ENCODE peak calls at places on chromosome 17, in eight cellular contexts. Q is SK-N-SH, H is uterus, V is left lung, W is ovary, A is K562, L is OCI-LY7, Y is cardiac muscle cell. P is an unnamed sample.

GRCh38 chr17:72514888-72515287 is 394.1 kb downstream of the SOX9 start:
- DNase-seq in Q (no peak), H (no peak), V (peak), W (peak), A (no peak), L (no peak), Y (no peak), P (no peak)

GRCh38 chr17:46264456-46265198 is 30.3 kb upstream of the LRRC37A start:
- DNase-seq in Q (peak), H (no peak), V (no peak), W (no peak), A (peak), L (no peak), Y (peak), P (no peak)

GRCh38 chr17:40153603-40154238 is 13.4 kb downstream of the CASC3 start:
- DNase-seq in Q (no peak), H (no peak), V (no peak), W (no peak), A (no peak), L (no peak), Y (no peak), P (no peak)

GRCh38 chr17:82613283-82614094 is 34.8 kb downstream of the WDR45B start:
- DNase-seq in Q (peak), H (no peak), V (no peak), W (no peak), A (no peak), L (no peak), Y (peak), P (no peak)

GRCh38 chr17:69430488-69430887 is 16.0 kb downstream of the MAP2K6 start:
- DNase-seq in Q (no peak), H (no peak), V (no peak), W (no peak), A (no peak), L (no peak), Y (peak), P (no peak)

GRCh38 chr17:33438136-33438535 is 145.0 kb upstream of the ASIC2 start:
- DNase-seq in Q (no peak), H (no peak), V (no peak), W (no peak), A (no peak), L (no peak), Y (no peak), P (no peak)

GRCh38 chr17:76562734-76563148 is 22.9 kb downstream of the PRCD start:
- DNase-seq in Q (peak), H (peak), V (no peak), W (peak), A (peak), L (no peak), Y (no peak), P (no peak)

GRCh38 chr17:75277664-75278071 is 6.6 kb upstream of the MIF4GD start:
- DNase-seq in Q (no peak), H (no peak), V (no peak), W (no peak), A (no peak), L (no peak), Y (no peak), P (no peak)

GRCh38 chr17:82320140-82320840 is 2.9 kb upstream of the CD7 start:
- DNase-seq in Q (peak), H (no peak), V (no peak), W (no peak), A (no peak), L (no peak), Y (no peak), P (peak)

GRCh38 chr17:75457047-75457654 is 716 bp downstream of the TMEM94 start:
- DNase-seq in Q (peak), H (peak), V (peak), W (peak), A (no peak), L (peak), Y (peak), P (peak)

GRCh38 chr17:33292981-33293867 is at the start of gene ASIC2:
- DNase-seq in Q (peak), H (no peak), V (no peak), W (no peak), A (peak), L (no peak), Y (peak), P (no peak)

GRCh38 chr17:681738-682137 is 32.9 kb downstream of the VPS53 start:
- DNase-seq in Q (no peak), H (no peak), V (no peak), W (no peak), A (no peak), L (no peak), Y (no peak), P (no peak)

GRCh38 chr17:83053021-83053778 is 26.2 kb upstream of the METRNL start:
- DNase-seq in Q (no peak), H (peak), V (peak), W (no peak), A (no peak), L (no peak), Y (no peak), P (peak)

GRCh38 chr17:44768505-44769142 is 9.8 kb downstream of the ADAM11 start:
- DNase-seq in Q (no peak), H (no peak), V (no peak), W (no peak), A (no peak), L (no peak), Y (no peak), P (no peak)

GRCh38 chr17:70268383-70268782 is 99.1 kb downstream of the KCNJ2 start:
- DNase-seq in Q (no peak), H (no peak), V (no peak), W (no peak), A (no peak), L (no peak), Y (no peak), P (no peak)

GRCh38 chr17:2101448-2102257 is 46.8 kb downstream of the HIC1 start:
- DNase-seq in Q (no peak), H (peak), V (peak), W (peak), A (no peak), L (no peak), Y (no peak), P (peak)

GRCh38 chr17:75364078-75364477 is 41.4 kb downstream of the GRB2 start:
- DNase-seq in Q (no peak), H (no peak), V (no peak), W (no peak), A (no peak), L (no peak), Y (no peak), P (no peak)

GRCh38 chr17:83200746-83201145 is 121.3 kb downstream of the METRNL start:
- DNase-seq in Q (no peak), H (no peak), V (peak), W (peak), A (no peak), L (no peak), Y (no peak), P (peak)

GRCh38 chr17:6710317-6710716 is 2.9 kb downstream of the SLC13A5 start:
- DNase-seq in Q (peak), H (no peak), V (no peak), W (no peak), A (no peak), L (no peak), Y (no peak), P (peak)

GRCh38 chr17:39929657-39930407 is 2.3 kb downstream of the LRRC3C start:
- DNase-seq in Q (no peak), H (no peak), V (no peak), W (no peak), A (no peak), L (no peak), Y (no peak), P (no peak)

GRCh38 chr17:29060475-29060874 is 17.5 kb downstream of the PIPOX start:
- DNase-seq in Q (no peak), H (no peak), V (no peak), W (no peak), A (no peak), L (no peak), Y (no peak), P (no peak)

DNA sequence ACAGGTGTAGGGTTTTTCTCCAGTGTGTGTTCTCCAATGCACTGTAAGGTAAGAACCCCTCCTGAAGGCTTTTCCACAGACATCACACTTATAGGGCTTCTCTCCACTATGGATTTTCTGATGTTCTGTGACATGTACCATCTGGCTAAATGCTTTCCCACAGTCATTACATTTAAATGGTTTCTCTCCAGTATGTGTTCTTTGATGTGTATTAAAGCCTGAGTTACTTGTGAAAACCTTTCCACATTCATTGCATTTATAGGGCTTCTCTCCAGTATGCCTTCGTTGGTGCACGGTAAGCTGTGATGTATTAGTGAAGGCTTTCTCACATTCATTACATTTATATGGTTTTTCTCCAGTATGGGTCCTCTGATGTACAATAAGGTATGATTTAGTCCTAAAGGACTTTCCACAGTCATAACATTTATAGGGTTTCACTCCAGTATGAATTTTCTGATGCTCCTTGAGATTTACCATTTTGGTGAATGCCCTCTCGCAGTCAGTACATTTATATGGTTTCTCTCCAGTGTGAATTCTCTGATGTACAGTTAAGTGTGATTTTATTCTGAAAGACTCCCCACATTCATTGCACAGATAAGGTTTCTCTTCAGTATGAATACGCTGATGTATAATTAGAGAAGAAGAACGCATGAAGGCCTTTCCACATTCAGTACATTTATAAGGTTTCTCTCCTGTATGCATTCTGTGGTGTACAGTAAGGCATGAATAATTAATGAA is 30.9 kb downstream of the ZNF624 start:
- DNase-seq in Q (no peak), H (no peak), V (no peak), W (no peak), A (no peak), L (no peak), Y (no peak), P (no peak)
- H3K4me3 ChIP-seq in Q (no peak), H (no peak), V (no peak), W (no peak), A (no peak), L (no peak), Y (no peak), P (no peak)

GRCh38 chr17:38510424-38511125 is 82.3 kb downstream of the ARHGAP23 start:
- DNase-seq in Q (peak), H (no peak), V (no peak), W (no peak), A (peak), L (no peak), Y (peak), P (no peak)
- TF ChIP-seq CTCF in Q (no peak), H (peak), V (no peak), W (no peak), A (peak), L (no peak), Y (no peak), P (no peak)

GRCh38 chr17:19379306-19380075 is 1.2 kb downstream of the MAPK7 start:
- DNase-seq in Q (no peak), H (peak), V (no peak), W (no peak), A (no peak), L (no peak), Y (no peak), P (peak)
- H3K27ac ChIP-seq in Q (peak), H (peak), V (peak), W (peak), A (no peak), L (no peak), Y (no peak), P (peak)

GRCh38 chr17:10743316-10744009 is 13.6 kb upstream of the TMEM220 start:
- DNase-seq in Q (no peak), H (no peak), V (no peak), W (no peak), A (no peak), L (no peak), Y (no peak), P (no peak)
- H3K4me3 ChIP-seq in Q (no peak), H (no peak), V (no peak), W (no peak), A (no peak), L (no peak), Y (no peak), P (no peak)

GRCh38 chr17:42877037-42877436 is 23.6 kb upstream of the G6PC1 start:
- DNase-seq in Q (no peak), H (no peak), V (no peak), W (no peak), A (no peak), L (no peak), Y (no peak), P (no peak)
- TF ChIP-seq CTCF in Q (no peak), H (no peak), V (no peak), W (no peak), A (no peak), L (no peak), Y (no peak), P (no peak)

GRCh38 chr17:7850970-7851437 is 3.9 kb upstream of the TMEM88 start:
- DNase-seq in Q (no peak), H (peak), V (peak), W (peak), A (no peak), L (no peak), Y (no peak), P (peak)
- H3K27ac ChIP-seq in Q (peak), H (peak), V (no peak), W (no peak), A (no peak), L (peak), Y (no peak), P (no peak)

GRCh38 chr17:51029142-51029541 is 91.5 kb downstream of the SPAG9 start:
- DNase-seq in Q (no peak), H (no peak), V (no peak), W (no peak), A (no peak), L (peak), Y (no peak), P (no peak)
- H3K4me3 ChIP-seq in Q (peak), H (no peak), V (no peak), W (no peak), A (no peak), L (no peak), Y (no peak), P (no peak)

DNA sequence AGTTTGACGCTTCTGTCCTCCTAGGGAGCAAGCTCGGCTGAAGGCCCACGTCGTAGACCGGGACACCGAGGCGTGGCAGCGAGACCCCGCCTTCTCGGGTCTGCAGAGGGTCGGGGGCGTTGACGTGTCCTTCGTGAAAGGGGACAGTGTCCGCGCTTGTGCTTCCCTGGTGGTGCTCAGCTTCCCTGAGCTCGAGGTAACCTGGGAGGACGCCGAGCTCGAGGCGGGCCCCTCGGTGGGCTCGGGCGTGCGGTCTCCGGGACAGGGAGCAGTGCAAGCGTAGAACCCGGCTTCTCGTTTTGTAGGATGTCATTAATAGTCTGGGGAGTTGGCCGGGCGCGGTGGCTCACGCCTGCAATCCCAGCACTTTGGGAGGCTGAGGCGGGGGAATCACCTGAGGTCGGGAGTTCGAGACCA is 667 bp downstream of the ENDOV start:
- DNase-seq in Q (no peak), H (no peak), V (no peak), W (no peak), A (no peak), L (no peak), Y (no peak), P (no peak)
- TF ChIP-seq CTCF in Q (no peak), H (no peak), V (no peak), W (no peak), A (no peak), L (no peak), Y (no peak), P (no peak)

GRCh38 chr17:57894848-57895247 is 45.0 kb upstream of the MRPS23 start:
- DNase-seq in Q (no peak), H (no peak), V (no peak), W (no peak), A (no peak), L (no peak), Y (no peak), P (no peak)

GRCh38 chr17:57892146-57892819 is 42.4 kb upstream of the MRPS23 start:
- DNase-seq in Q (peak), H (peak), V (peak), W (peak), A (peak), L (peak), Y (peak), P (peak)

GRCh38 chr17:57892820-57893595 is 43.2 kb upstream of the MRPS23 start:
- DNase-seq in Q (no peak), H (peak), V (peak), W (peak), A (no peak), L (no peak), Y (peak), P (peak)

GRCh38 chr17:57898487-57899311 is 48.9 kb upstream of the MRPS23 start:
- DNase-seq in Q (peak), H (no peak), V (peak), W (no peak), A (no peak), L (no peak), Y (peak), P (peak)

GRCh38 chr17:57895382-57896060 is 45.7 kb upstream of the MRPS23 start:
- DNase-seq in Q (no peak), H (peak), V (no peak), W (no peak), A (no peak), L (no peak), Y (no peak), P (peak)
- H3K27ac ChIP-seq in Q (no peak), H (peak), V (no peak), W (no peak), A (no peak), L (no peak), Y (no peak), P (peak)